ENCODE peak calls at places on chromosomes 11 and 22, in ten cellular contexts. C is iris pigment epithelial cell; S is transverse colon; T is T-helper 2 cell; K is tibial nerve; O is astrocyte of the cerebellum; P is posterior vena cava; E is stimulated activated CD8-positive, alpha-beta memory T cell treated with anti-CD3 and anti-CD28 coated beads, Interleukin-12 subunit alpha, Interleukin-12 subunit beta, amount 100 ng/mL, for 4 hours; R is GM10248; V is left lung. H is an unnamed sample.

GRCh38 chr11:18347471-18348125 is 25.2 kb downstream of the GTF2H1 start:
- DNase-seq in C (peak; percentile 91), S (no peak), T (no peak), K (no peak), O (no peak), P (no peak), E (no peak), R (no peak), V (no peak), H (no peak)

GRCh38 chr22:35611891-35612576 is 5.1 kb downstream of the MB start:
- DNase-seq in C (no peak), S (peak; percentile 56), T (no peak), K (no peak), O (no peak), P (no peak), E (no peak), R (no peak), V (no peak), H (no peak)

GRCh38 chr11:114316980-114317675 is 20.9 kb downstream of the NNMT start:
- DNase-seq in C (no peak), S (no peak), T (no peak), K (no peak), O (no peak), P (no peak), E (no peak), R (no peak), V (no peak), H (no peak)

GRCh38 chr11:84800755-84801346 is 826.3 kb downstream of the DLG2 start:
- DNase-seq in C (peak; percentile 57), S (no peak), T (no peak), K (no peak), O (peak; percentile 39), P (no peak), E (no peak), R (no peak), V (no peak), H (no peak)

GRCh38 chr22:44116755-44117684 is 63.7 kb upstream of the PARVG start:
- DNase-seq in C (no peak), S (no peak), T (no peak), K (no peak), O (no peak), P (peak; percentile 62), E (no peak), R (no peak), V (no peak), H (no peak)

GRCh38 chr22:40238425-40239344 is 61.0 kb downstream of the TNRC6B start:
- DNase-seq in C (peak; percentile 89), S (no peak), T (no peak), K (no peak), O (no peak), P (no peak), E (no peak), R (no peak), V (no peak), H (peak; percentile 42)

GRCh38 chr11:2943711-2944118 is 14.5 kb upstream of the PHLDA2 start:
- DNase-seq in C (no peak), S (peak; percentile 72), T (no peak), K (no peak), O (no peak), P (no peak), E (no peak), R (no peak), V (peak; percentile 84), H (no peak)

GRCh38 chr11:429391-429790 is 12.4 kb downstream of the ANO9 start:
- DNase-seq in C (no peak), S (no peak), T (no peak), K (no peak), O (no peak), P (no peak), E (no peak), R (no peak), V (peak; percentile 71), H (no peak)

GRCh38 chr22:36569999-36570398 is 41.0 kb upstream of the EIF3D start:
- DNase-seq in C (peak; percentile 31), S (no peak), T (no peak), K (no peak), O (no peak), P (no peak), E (no peak), R (no peak), V (no peak), H (no peak)

GRCh38 chr11:44319552-44320288 is 9.8 kb upstream of the ALX4 start:
- DNase-seq in C (no peak), S (no peak), T (no peak), K (no peak), O (no peak), P (peak; percentile 48), E (no peak), R (no peak), V (no peak), H (no peak)

GRCh38 chr11:128738942-128739341 is 45.1 kb downstream of the FLI1 start:
- DNase-seq in C (no peak), S (no peak), T (no peak), K (no peak), O (no peak), P (no peak), E (no peak), R (no peak), V (no peak), H (peak; percentile 48)

GRCh38 chr22:50252081-50253045 is 1.3 kb upstream of the HDAC10 start:
- DNase-seq in C (peak; percentile 64), S (peak; percentile 84), T (no peak), K (peak; percentile 80), O (no peak), P (no peak), E (peak; percentile 47), R (peak; percentile 74), V (peak; percentile 93), H (peak; percentile 65)

GRCh38 chr11:112797653-112798293 is 163.4 kb upstream of the NCAM1 start:
- DNase-seq in C (peak; percentile 59), S (no peak), T (no peak), K (no peak), O (no peak), P (peak; percentile 77), E (no peak), R (no peak), V (no peak), H (no peak)

GRCh38 chr11:93849201-93849600 is 1.2 kb downstream of the VSTM5 start:
- DNase-seq in C (no peak), S (no peak), T (no peak), K (no peak), O (no peak), P (no peak), E (no peak), R (no peak), V (no peak), H (no peak)